ENCODE peak calls at places on chromosomes 11 and 22, in five cellular contexts. K is HFF-Myc, J is PC-9, Y is uterus, M is DND-41. G is an unnamed sample.
A peak's percentile ranks its signal among the peaks of the same experiment; 100 is the strongest.

GRCh38 chr22:43337385-43337784 is 5.8 kb downstream of the SCUBE1 start:
- DNase-seq in K (no peak), J (no peak), Y (no peak), M (no peak), G (no peak)

GRCh38 chr11:44747339-44747738 is 20.6 kb downstream of the TSPAN18 start:
- DNase-seq in K (no peak), J (no peak), Y (no peak), M (no peak), G (no peak)

GRCh38 chr11:9347100-9347499 is 32.7 kb upstream of the TMEM41B start:
- DNase-seq in K (no peak), J (no peak), Y (no peak), M (peak; percentile 58), G (no peak)

GRCh38 chr22:50739894-50740293 is 1.9 kb downstream of the ACR start:
- DNase-seq in K (no peak), J (no peak), Y (no peak), M (no peak), G (no peak)

GRCh38 chr11:105937738-105938137 is 84.3 kb downstream of the MSANTD4 start:
- DNase-seq in K (peak; percentile 42), J (no peak), Y (no peak), M (no peak), G (peak; percentile 46)

GRCh38 chr11:130775306-130776043 is 140.8 kb downstream of the SNX19 start:
- DNase-seq in K (no peak), J (peak; percentile 49), Y (no peak), M (no peak), G (no peak)

GRCh38 chr22:29799217-29799680 is 32.1 kb downstream of the UQCR10 start:
- DNase-seq in K (peak; percentile 70), J (peak; percentile 90), Y (peak; percentile 83), M (no peak), G (peak; percentile 55)

GRCh38 chr11:12581923-12582322 is 92.3 kb upstream of the TEAD1 start:
- DNase-seq in K (no peak), J (peak; percentile 43), Y (no peak), M (no peak), G (peak; percentile 37)

GRCh38 chr11:22432331-22433065 is 94.3 kb downstream of the SLC17A6 start:
- DNase-seq in K (no peak), J (no peak), Y (peak; percentile 14), M (no peak), G (peak; percentile 12)

GRCh38 chr11:10926801-10927200 is 68.9 kb upstream of the ZBED5 start:
- DNase-seq in K (no peak), J (no peak), Y (no peak), M (no peak), G (no peak)

GRCh38 chr22:32177221-32177765 is 18.2 kb upstream of the C22orf42 start:
- DNase-seq in K (no peak), J (no peak), Y (no peak), M (no peak), G (no peak)

GRCh38 chr11:112655386-112655785 is 305.8 kb upstream of the NCAM1 start:
- DNase-seq in K (peak; percentile 15), J (no peak), Y (peak; percentile 87), M (no peak), G (peak; percentile 57)

GRCh38 chr11:118042791-118043190 is 34.1 kb upstream of the TMPRSS4 start:
- DNase-seq in K (no peak), J (no peak), Y (no peak), M (no peak), G (no peak)

GRCh38 chr22:27984001-27984695 is 65.1 kb upstream of the PITPNB start:
- DNase-seq in K (no peak), J (no peak), Y (no peak), M (no peak), G (no peak)

GRCh38 chr11:61119571-61119970 is 17.3 kb downstream of the CD5 start:
- DNase-seq in K (no peak), J (no peak), Y (no peak), M (no peak), G (no peak)

GRCh38 chr11:27107548-27107947 is 66.9 kb downstream of the BBOX1 start:
- DNase-seq in K (no peak), J (no peak), Y (no peak), M (no peak), G (no peak)

GRCh38 chr11:3927129-3927796 is 71.8 kb downstream of the STIM1 start:
- DNase-seq in K (no peak), J (no peak), Y (no peak), M (no peak), G (no peak)

GRCh38 chr22:34072585-34072984 is 152.3 kb upstream of the LARGE1 start:
- DNase-seq in K (no peak), J (no peak), Y (no peak), M (no peak), G (no peak)

GRCh38 chr11:10414659-10415058 is 40.4 kb upstream of the AMPD3 start:
- DNase-seq in K (no peak), J (no peak), Y (peak; percentile 37), M (peak; percentile 71), G (no peak)

DNA sequence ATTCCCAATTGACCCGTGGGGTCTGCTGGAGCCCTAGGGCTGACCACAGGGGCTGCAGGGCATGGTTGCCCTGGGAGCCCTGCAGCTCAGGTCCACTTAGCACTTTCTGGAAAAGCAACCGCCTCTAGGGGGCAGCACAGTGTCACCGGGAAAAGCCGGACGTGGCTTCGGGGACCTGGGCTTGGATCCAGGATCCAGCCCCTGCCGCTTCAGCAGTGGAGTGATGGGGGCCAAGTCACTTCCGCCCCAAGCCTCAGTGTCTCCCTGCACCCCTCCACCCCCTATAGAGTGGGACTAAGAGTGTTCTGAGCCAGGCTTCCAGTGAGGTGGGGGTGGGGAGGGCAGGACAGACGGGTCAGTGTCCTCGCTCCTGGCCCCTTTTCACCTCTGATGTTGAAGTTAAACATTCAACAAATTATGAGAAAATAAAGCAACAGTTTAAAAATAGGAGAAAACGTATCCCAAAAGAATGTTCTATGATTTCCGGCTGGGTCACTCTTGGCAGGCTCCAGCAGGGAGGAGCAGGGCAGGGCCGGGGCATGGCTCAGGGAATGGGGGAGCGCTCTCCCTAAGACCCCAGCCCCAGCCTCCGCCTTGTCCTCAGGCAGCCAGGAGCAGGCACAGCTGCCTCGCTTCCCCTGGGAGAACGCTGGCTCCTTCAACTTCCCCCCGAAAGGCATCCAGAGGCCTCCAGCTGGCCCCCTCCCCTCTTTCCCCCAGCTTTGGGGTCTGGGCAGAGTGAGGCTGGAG is 96.5 kb upstream of the FGF3 start:
- DNase-seq in K (peak; percentile 19), J (peak; percentile 92), Y (peak; percentile 82), M (peak; percentile 55), G (peak; percentile 26)
- H3K4me3 ChIP-seq in K (no peak overlapping the region), J (peak overlapping the region; percentile 54), Y (no peak overlapping the region), M (no peak overlapping the region), G (no peak overlapping the region)

GRCh38 chr11:2163428-2163978 is 2.5 kb upstream of the INS start:
- DNase-seq in K (no peak), J (no peak), Y (no peak), M (no peak), G (no peak)

GRCh38 chr11:2164861-2165555 is 4.0 kb upstream of the INS start:
- DNase-seq in K (no peak), J (no peak), Y (no peak), M (no peak), G (no peak)

GRCh38 chr11:2166091-2166851 is 5.3 kb upstream of the INS start:
- DNase-seq in K (no peak), J (no peak), Y (no peak), M (no peak), G (no peak)

GRCh38 chr11:2165571-2165970 is 4.6 kb upstream of the INS start:
- DNase-seq in K (no peak), J (no peak), Y (no peak), M (no peak), G (no peak)

DNA sequence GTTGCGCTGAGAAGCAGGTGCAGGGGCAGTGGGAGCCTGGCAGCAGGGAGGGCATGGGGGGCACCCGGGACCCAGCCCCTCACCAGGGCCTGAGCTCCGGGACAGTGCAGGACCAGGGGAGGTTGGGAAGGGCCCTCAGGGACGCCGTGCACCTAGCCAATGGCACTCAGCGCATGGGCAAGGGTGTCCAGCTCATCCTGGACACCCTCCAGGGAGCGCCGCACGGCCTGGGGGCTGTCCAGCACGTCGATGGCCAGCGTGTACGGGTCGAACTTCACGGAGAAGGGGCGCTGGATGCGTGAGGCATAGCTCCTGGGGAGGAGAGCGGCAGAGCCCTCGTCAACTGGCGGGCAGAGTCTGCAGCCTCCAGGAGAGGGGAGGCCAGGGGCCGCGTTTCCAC is 3.1 kb upstream of the INS start:
- DNase-seq in K (no peak), J (no peak), Y (no peak), M (no peak), G (no peak)
- TF ChIP-seq CTCF in K (no peak), J (no peak), Y (no peak), M (no peak), G (no peak)

DNA sequence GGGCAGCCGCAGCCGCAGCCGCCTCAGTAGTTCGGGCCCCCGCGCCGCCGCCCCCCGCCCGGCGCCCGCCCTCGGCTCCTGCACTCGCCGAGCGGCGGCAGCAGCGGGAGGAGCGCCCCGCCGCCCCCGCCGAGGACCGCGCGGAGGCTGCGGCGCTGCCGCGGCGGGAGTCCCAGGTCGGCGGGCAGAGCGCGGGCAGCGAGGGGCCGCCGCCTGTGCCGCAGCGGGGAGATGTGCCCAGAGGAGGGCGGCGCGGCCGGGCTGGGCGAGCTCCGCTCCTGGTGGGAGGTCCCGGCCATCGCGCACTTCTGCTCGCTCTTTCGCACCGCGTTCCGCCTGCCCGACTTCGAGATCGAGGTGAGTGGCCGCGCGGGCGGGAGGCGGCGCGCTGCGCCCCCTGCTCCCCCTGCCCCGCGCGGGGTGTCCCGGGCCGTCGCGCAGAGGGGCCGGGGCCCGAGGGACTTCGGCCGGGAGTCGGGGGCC is 334 bp downstream of the CECR2 start:
- DNase-seq in K (no peak), J (no peak), Y (peak; percentile 19), M (no peak), G (no peak)
- H3K4me3 ChIP-seq in K (no peak overlapping the region), J (no peak overlapping the region), Y (peak overlapping the region; percentile 19), M (no peak overlapping the region), G (peak overlapping the region; percentile 46)

DNA sequence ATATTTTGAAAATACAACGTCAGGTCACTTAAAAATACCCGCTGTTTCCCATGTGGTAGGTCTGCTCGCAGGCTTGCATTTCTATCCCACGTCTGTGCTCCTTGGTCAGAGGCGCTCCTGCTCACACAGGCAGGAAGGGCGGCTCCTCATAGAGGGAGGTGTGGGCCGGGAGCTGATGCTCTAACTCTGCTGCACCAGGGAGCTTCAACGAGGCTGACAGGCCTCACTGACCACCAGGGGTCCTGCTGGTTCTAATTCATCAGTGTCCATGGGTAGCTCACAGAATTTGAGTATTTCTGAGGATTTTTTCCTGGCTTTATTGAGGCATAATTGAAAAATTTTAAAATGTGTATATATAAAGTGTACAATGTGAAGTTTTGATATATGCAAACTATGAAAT is 68.5 kb downstream of the PIWIL3 start:
- DNase-seq in K (no peak), J (no peak), Y (no peak), M (no peak), G (no peak)
- TF ChIP-seq CTCF in K (peak; percentile 30), J (no peak), Y (no peak), M (no peak), G (peak; percentile 31)

DNA sequence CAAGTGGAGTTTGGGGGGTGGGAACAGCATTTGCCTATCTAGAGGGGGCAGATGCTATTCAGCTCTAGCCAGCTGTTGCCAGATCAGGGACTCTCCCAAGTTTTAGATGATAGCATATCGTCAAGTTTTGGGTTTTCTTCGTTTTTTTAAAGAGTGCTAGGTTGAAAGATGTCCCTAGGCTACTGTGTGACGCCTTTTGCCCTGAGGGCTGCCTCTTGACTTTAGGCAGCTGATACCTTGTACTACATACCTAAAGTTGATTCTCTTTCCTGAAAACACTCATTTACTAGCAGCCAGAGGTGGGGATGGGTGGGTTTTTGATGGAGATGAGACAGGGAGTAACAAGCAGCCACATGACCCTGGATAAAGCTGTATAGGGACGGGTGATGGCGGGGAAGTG is 87.1 kb downstream of the ABTB2 start:
- DNase-seq in K (no peak), J (no peak), Y (no peak), M (no peak), G (no peak)
- H3K4me3 ChIP-seq in K (no peak overlapping the region), J (no peak overlapping the region), Y (no peak overlapping the region), M (no peak overlapping the region), G (no peak overlapping the region)

GRCh38 chr11:65891180-65892136 is 985 bp downstream of the CCDC85B start:
- DNase-seq in K (no peak), J (peak; percentile 58), Y (no peak), M (peak; percentile 38), G (no peak)
- TF ChIP-seq CTCF in K (peak; percentile 35), J (peak; percentile 35), Y (no peak), M (peak; percentile 49), G (peak; percentile 34)